ENCODE peak calls at places on chromosome 5, in nine cellular contexts. D, H, K, T, J, S, M, R and E are unnamed samples.

GRCh38 chr5:136079195-136079985 is 50.6 kb downstream of the TGFBI start:
- DNase-seq in D (peak; percentile 22), H (no peak), K (no peak), T (no peak), J (no peak), S (no peak), M (no peak), R (peak; percentile 12), E (no peak)

GRCh38 chr5:38184627-38185026 is 73.7 kb upstream of the EGFLAM start:
- DNase-seq in D (no peak), H (no peak), K (no peak), T (no peak), J (no peak), S (no peak), M (no peak), R (no peak), E (no peak)

GRCh38 chr5:134028496-134028895 is 23.7 kb upstream of the VDAC1 start:
- DNase-seq in D (no peak), H (no peak), K (no peak), T (no peak), J (no peak), S (peak; percentile 40), M (no peak), R (no peak), E (no peak)

GRCh38 chr5:23440703-23441102 is 66.7 kb upstream of the PRDM9 start:
- DNase-seq in D (no peak), H (no peak), K (no peak), T (no peak), J (no peak), S (no peak), M (no peak), R (no peak), E (no peak)

GRCh38 chr5:168570490-168571328 is 8.5 kb downstream of the PANK3 start:
- DNase-seq in D (no peak), H (no peak), K (no peak), T (no peak), J (no peak), S (no peak), M (no peak), R (no peak), E (no peak)

GRCh38 chr5:176610430-176610763 is 441 bp upstream of the GPRIN1 start:
- DNase-seq in D (no peak), H (no peak), K (no peak), T (no peak), J (no peak), S (no peak), M (no peak), R (no peak), E (no peak)

GRCh38 chr5:29005386-29005785 is 1967.0 kb upstream of the CDH9 start:
- DNase-seq in D (no peak), H (no peak), K (no peak), T (no peak), J (no peak), S (no peak), M (no peak), R (peak; percentile 21), E (no peak)

GRCh38 chr5:136043968-136044610 is 15.3 kb downstream of the TGFBI start:
- DNase-seq in D (no peak), H (no peak), K (no peak), T (no peak), J (no peak), S (no peak), M (peak; percentile 71), R (no peak), E (no peak)